ENCODE peak calls at places on chromosomes 11 and 22, in nine cellular contexts. One of them, this sample, is unnamed.

GRCh38 chr11:113319085-113319484 is 4.7 kb downstream of the TTC12 start:
- DNase-seq in right lobe of liver: no peak
- DNase-seq in RWPE2: no peak
- DNase-seq in aorta: no peak
- DNase-seq in Peyer's patch: no peak
- DNase-seq in mesendoderm: no peak
- DNase-seq in IMR-90: no peak
- DNase-seq in psoas muscle: no peak
- DNase-seq in cardiac muscle cell: no peak
- DNase-seq in this sample: no peak

GRCh38 chr11:27541790-27542189 is 35.2 kb upstream of the LIN7C start:
- DNase-seq in aorta: no peak
- DNase-seq in RWPE2: no peak
- DNase-seq in IMR-90: no peak
- DNase-seq in cardiac muscle cell: no peak
- DNase-seq in psoas muscle: no peak
- DNase-seq in mesendoderm: no peak
- DNase-seq in Peyer's patch: no peak
- DNase-seq in right lobe of liver: no peak
- DNase-seq in this sample: no peak

GRCh38 chr22:22800716-22801115 is 86.9 kb upstream of the IGLL5 start:
- DNase-seq in aorta: no peak
- DNase-seq in RWPE2: no peak
- DNase-seq in right lobe of liver: no peak
- DNase-seq in mesendoderm: no peak
- DNase-seq in Peyer's patch: no peak
- DNase-seq in IMR-90: peak; percentile 4
- DNase-seq in psoas muscle: no peak
- DNase-seq in cardiac muscle cell: peak; percentile 10
- DNase-seq in this sample: no peak

GRCh38 chr22:50456026-50456425 is 18.8 kb downstream of the SBF1 start:
- DNase-seq in IMR-90: no peak
- DNase-seq in RWPE2: no peak
- DNase-seq in psoas muscle: no peak
- DNase-seq in aorta: no peak
- DNase-seq in Peyer's patch: no peak
- DNase-seq in cardiac muscle cell: no peak
- DNase-seq in mesendoderm: no peak
- DNase-seq in right lobe of liver: no peak
- DNase-seq in this sample: no peak

GRCh38 chr22:37485006-37485713 is 1.0 kb downstream of the MFNG start:
- DNase-seq in IMR-90: no peak
- DNase-seq in aorta: no peak
- DNase-seq in right lobe of liver: peak; percentile 74
- DNase-seq in cardiac muscle cell: no peak
- DNase-seq in psoas muscle: peak; percentile 70
- DNase-seq in RWPE2: no peak
- DNase-seq in mesendoderm: no peak
- DNase-seq in Peyer's patch: peak; percentile 53
- DNase-seq in this sample: no peak

GRCh38 chr11:61473370-61474025 is 35.1 kb upstream of the LRRC10B start:
- DNase-seq in psoas muscle: no peak
- DNase-seq in right lobe of liver: no peak
- DNase-seq in RWPE2: no peak
- DNase-seq in Peyer's patch: no peak
- DNase-seq in mesendoderm: no peak
- DNase-seq in aorta: no peak
- DNase-seq in cardiac muscle cell: peak; percentile 32
- DNase-seq in IMR-90: peak; percentile 28
- DNase-seq in this sample: peak; percentile 22

GRCh38 chr22:50252081-50253045 is 1.3 kb upstream of the HDAC10 start:
- DNase-seq in cardiac muscle cell: peak; percentile 71
- DNase-seq in right lobe of liver: peak; percentile 82
- DNase-seq in aorta: peak; percentile 92
- DNase-seq in mesendoderm: peak; percentile 75
- DNase-seq in Peyer's patch: peak; percentile 83
- DNase-seq in IMR-90: peak; percentile 52
- DNase-seq in RWPE2: no peak
- DNase-seq in psoas muscle: peak; percentile 87
- DNase-seq in this sample: peak; percentile 86

GRCh38 chr22:20663137-20663828 is 110.6 kb upstream of the SERPIND1 start:
- DNase-seq in RWPE2: no peak
- DNase-seq in psoas muscle: no peak
- DNase-seq in Peyer's patch: no peak
- DNase-seq in aorta: no peak
- DNase-seq in cardiac muscle cell: no peak
- DNase-seq in right lobe of liver: no peak
- DNase-seq in IMR-90: peak; percentile 62
- DNase-seq in mesendoderm: no peak
- DNase-seq in this sample: no peak

GRCh38 chr11:29214833-29215232 is 802.0 kb downstream of the KCNA4 start:
- DNase-seq in right lobe of liver: no peak
- DNase-seq in RWPE2: no peak
- DNase-seq in mesendoderm: no peak
- DNase-seq in psoas muscle: no peak
- DNase-seq in cardiac muscle cell: peak; percentile 11
- DNase-seq in IMR-90: peak; percentile 76
- DNase-seq in aorta: no peak
- DNase-seq in Peyer's patch: no peak
- DNase-seq in this sample: no peak

GRCh38 chr22:41862530-41863266 is 29.8 kb downstream of the SREBF2 start:
- DNase-seq in Peyer's patch: peak; percentile 30
- DNase-seq in IMR-90: peak; percentile 25
- DNase-seq in cardiac muscle cell: no peak
- DNase-seq in RWPE2: no peak
- DNase-seq in aorta: no peak
- DNase-seq in mesendoderm: no peak
- DNase-seq in right lobe of liver: no peak
- DNase-seq in psoas muscle: no peak
- DNase-seq in this sample: peak; percentile 50

GRCh38 chr11:70142171-70142875 is 60.8 kb upstream of the FADD start:
- DNase-seq in IMR-90: no peak
- DNase-seq in right lobe of liver: no peak
- DNase-seq in psoas muscle: no peak
- DNase-seq in Peyer's patch: no peak
- DNase-seq in aorta: no peak
- DNase-seq in mesendoderm: peak; percentile 58
- DNase-seq in cardiac muscle cell: no peak
- DNase-seq in RWPE2: no peak
- DNase-seq in this sample: no peak

GRCh38 chr11:66051371-66051765 is 796 bp upstream of the SF3B2 start:
- DNase-seq in IMR-90: no peak
- DNase-seq in psoas muscle: no peak
- DNase-seq in RWPE2: no peak
- DNase-seq in mesendoderm: no peak
- DNase-seq in cardiac muscle cell: no peak
- DNase-seq in aorta: no peak
- DNase-seq in right lobe of liver: no peak
- DNase-seq in Peyer's patch: no peak
- DNase-seq in this sample: no peak

GRCh38 chr22:36405671-36406070 is 17.9 kb upstream of the MYH9 start:
- DNase-seq in psoas muscle: no peak
- DNase-seq in cardiac muscle cell: peak; percentile 59
- DNase-seq in RWPE2: no peak
- DNase-seq in IMR-90: no peak
- DNase-seq in aorta: no peak
- DNase-seq in right lobe of liver: no peak
- DNase-seq in Peyer's patch: peak; percentile 74
- DNase-seq in mesendoderm: no peak
- DNase-seq in this sample: peak; percentile 55

GRCh38 chr11:105673089-105673488 is 63.2 kb downstream of the GRIA4 start:
- DNase-seq in right lobe of liver: no peak
- DNase-seq in Peyer's patch: no peak
- DNase-seq in cardiac muscle cell: peak; percentile 71
- DNase-seq in RWPE2: no peak
- DNase-seq in mesendoderm: peak; percentile 71
- DNase-seq in aorta: no peak
- DNase-seq in IMR-90: peak; percentile 72
- DNase-seq in psoas muscle: no peak
- DNase-seq in this sample: peak; percentile 74

GRCh38 chr11:128884703-128885338 is 6.3 kb upstream of the KCNJ5 start:
- DNase-seq in IMR-90: peak; percentile 69
- DNase-seq in aorta: no peak
- DNase-seq in RWPE2: no peak
- DNase-seq in cardiac muscle cell: peak; percentile 78
- DNase-seq in mesendoderm: peak; percentile 77
- DNase-seq in psoas muscle: no peak
- DNase-seq in right lobe of liver: no peak
- DNase-seq in Peyer's patch: peak; percentile 42
- DNase-seq in this sample: peak; percentile 81

GRCh38 chr11:48669146-48669545 is 180.6 kb downstream of the OR4A47 start:
- DNase-seq in RWPE2: no peak
- DNase-seq in Peyer's patch: no peak
- DNase-seq in mesendoderm: no peak
- DNase-seq in cardiac muscle cell: no peak
- DNase-seq in IMR-90: no peak
- DNase-seq in aorta: no peak
- DNase-seq in right lobe of liver: no peak
- DNase-seq in psoas muscle: no peak
- DNase-seq in this sample: no peak

GRCh38 chr22:27372969-27373670 is 428.4 kb downstream of the MN1 start:
- DNase-seq in right lobe of liver: no peak
- DNase-seq in RWPE2: no peak
- DNase-seq in cardiac muscle cell: no peak
- DNase-seq in psoas muscle: no peak
- DNase-seq in IMR-90: no peak
- DNase-seq in mesendoderm: peak; percentile 97
- DNase-seq in Peyer's patch: no peak
- DNase-seq in aorta: no peak
- DNase-seq in this sample: no peak

GRCh38 chr11:109490953-109491733 is 69.2 kb downstream of the C11orf87 start:
- DNase-seq in Peyer's patch: no peak
- DNase-seq in mesendoderm: peak; percentile 6
- DNase-seq in right lobe of liver: no peak
- DNase-seq in cardiac muscle cell: peak; percentile 16
- DNase-seq in IMR-90: peak; percentile 5
- DNase-seq in RWPE2: no peak
- DNase-seq in psoas muscle: no peak
- DNase-seq in aorta: no peak
- DNase-seq in this sample: peak; percentile 35

GRCh38 chr11:75469785-75470405 is 36.9 kb upstream of the KLHL35 start:
- DNase-seq in RWPE2: no peak
- DNase-seq in right lobe of liver: peak; percentile 1
- DNase-seq in mesendoderm: no peak
- DNase-seq in cardiac muscle cell: no peak
- DNase-seq in psoas muscle: no peak
- DNase-seq in aorta: peak; percentile 3
- DNase-seq in Peyer's patch: no peak
- DNase-seq in IMR-90: no peak
- DNase-seq in this sample: no peak

GRCh38 chr22:44209343-44209742 is 28.6 kb downstream of the PARVG start:
- DNase-seq in right lobe of liver: no peak
- DNase-seq in IMR-90: no peak
- DNase-seq in psoas muscle: no peak
- DNase-seq in Peyer's patch: no peak
- DNase-seq in aorta: no peak
- DNase-seq in mesendoderm: no peak
- DNase-seq in RWPE2: no peak
- DNase-seq in cardiac muscle cell: no peak
- DNase-seq in this sample: no peak

GRCh38 chr11:2381494-2382128 is 4.5 kb downstream of the CD81 start:
- DNase-seq in Peyer's patch: no peak
- DNase-seq in psoas muscle: peak; percentile 53
- DNase-seq in right lobe of liver: peak; percentile 75
- DNase-seq in mesendoderm: no peak
- DNase-seq in cardiac muscle cell: no peak
- DNase-seq in aorta: no peak
- DNase-seq in RWPE2: no peak
- DNase-seq in IMR-90: no peak
- DNase-seq in this sample: no peak
- H3K4me1 ChIP-seq in Peyer's patch: peaks cover 83% of the 10 kb centered on the region
- H3K4me1 ChIP-seq in psoas muscle: peaks cover 56% of the 10 kb centered on the region
- H3K4me1 ChIP-seq in right lobe of liver: peaks cover 21% of the 10 kb centered on the region
- H3K4me1 ChIP-seq in mesendoderm: peaks cover 2% of the 10 kb centered on the region
- H3K4me1 ChIP-seq in cardiac muscle cell: peaks cover 22% of the 10 kb centered on the region
- H3K4me1 ChIP-seq in aorta: no peaks in the 10 kb centered on the region
- H3K4me1 ChIP-seq in RWPE2: peaks cover 24% of the 10 kb centered on the region
- H3K4me1 ChIP-seq in IMR-90: peaks cover 40% of the 10 kb centered on the region
- H3K4me1 ChIP-seq in this sample: peaks cover 52% of the 10 kb centered on the region

DNA sequence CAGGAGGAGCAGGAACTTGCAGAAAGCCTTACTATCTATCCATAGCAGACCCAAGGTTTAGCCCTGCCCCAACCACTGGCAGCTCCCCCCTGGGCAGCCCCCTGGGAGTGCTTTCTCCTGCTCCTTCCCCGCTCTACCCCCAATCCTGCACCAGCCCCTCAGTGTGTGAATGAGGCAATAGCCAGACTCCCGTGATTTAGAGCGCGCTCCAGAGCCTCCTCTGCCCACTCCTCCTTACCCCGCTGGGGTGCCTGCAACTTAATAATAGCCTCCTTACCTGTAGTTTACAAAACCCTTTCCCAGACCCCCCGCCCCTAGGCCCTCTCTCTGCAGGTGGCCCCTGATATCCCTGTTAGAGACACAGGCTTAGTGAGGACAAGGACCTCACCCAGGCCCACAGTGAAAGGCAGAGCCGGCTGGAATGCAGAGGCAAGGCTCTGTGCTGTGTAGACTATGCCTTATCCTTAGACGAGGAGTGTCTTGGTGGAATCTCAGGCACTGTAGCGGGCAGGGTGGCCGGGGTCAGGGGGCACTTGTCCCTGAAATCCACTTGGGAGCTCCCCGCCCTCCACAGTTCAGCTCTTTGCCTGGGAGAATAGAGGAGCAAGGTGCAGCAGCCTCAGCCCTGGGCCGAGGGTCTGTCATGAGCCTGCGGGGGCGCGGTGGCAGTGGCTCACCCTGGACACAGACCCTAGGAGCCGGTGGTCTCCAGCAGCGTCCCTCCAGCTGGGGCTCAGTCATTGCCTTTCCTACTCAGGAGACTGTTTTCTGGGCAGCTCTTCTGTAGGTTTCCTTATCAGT is 4.3 kb upstream of the CARNS1 start:
- DNase-seq in aorta: no peak
- DNase-seq in psoas muscle: no peak
- DNase-seq in right lobe of liver: no peak
- DNase-seq in IMR-90: no peak
- DNase-seq in Peyer's patch: no peak
- DNase-seq in mesendoderm: no peak
- DNase-seq in cardiac muscle cell: no peak
- DNase-seq in RWPE2: no peak
- DNase-seq in this sample: no peak
- H3K4me1 ChIP-seq in aorta: no peaks in the 10 kb centered on the region
- H3K4me1 ChIP-seq in psoas muscle: peaks cover 4% of the 10 kb centered on the region
- H3K4me1 ChIP-seq in right lobe of liver: no peaks in the 10 kb centered on the region
- H3K4me1 ChIP-seq in IMR-90: no peaks in the 10 kb centered on the region
- H3K4me1 ChIP-seq in Peyer's patch: peaks cover 46% of the 10 kb centered on the region
- H3K4me1 ChIP-seq in mesendoderm: no peaks in the 10 kb centered on the region
- H3K4me1 ChIP-seq in cardiac muscle cell: no peaks in the 10 kb centered on the region
- H3K4me1 ChIP-seq in RWPE2: no peaks in the 10 kb centered on the region
- H3K4me1 ChIP-seq in this sample: no peaks in the 10 kb centered on the region

GRCh38 chr11:33701831-33702230 is 1.2 kb upstream of the C11orf91 start:
- DNase-seq in Peyer's patch: no peak
- DNase-seq in psoas muscle: no peak
- DNase-seq in RWPE2: no peak
- DNase-seq in mesendoderm: no peak
- DNase-seq in IMR-90: peak; percentile 92
- DNase-seq in aorta: no peak
- DNase-seq in cardiac muscle cell: peak; percentile 77
- DNase-seq in right lobe of liver: no peak
- DNase-seq in this sample: peak; percentile 51
- H3K4me1 ChIP-seq in Peyer's patch: peaks cover 28% of the 10 kb centered on the region
- H3K4me1 ChIP-seq in psoas muscle: peaks cover 59% of the 10 kb centered on the region
- H3K4me1 ChIP-seq in RWPE2: peaks cover 68% of the 10 kb centered on the region
- H3K4me1 ChIP-seq in mesendoderm: peaks cover 1% of the 10 kb centered on the region
- H3K4me1 ChIP-seq in IMR-90: peaks cover 24% of the 10 kb centered on the region
- H3K4me1 ChIP-seq in aorta: no peaks in the 10 kb centered on the region
- H3K4me1 ChIP-seq in cardiac muscle cell: peaks cover 5% of the 10 kb centered on the region
- H3K4me1 ChIP-seq in right lobe of liver: peaks cover 5% of the 10 kb centered on the region
- H3K4me1 ChIP-seq in this sample: peaks cover 66% of the 10 kb centered on the region

GRCh38 chr11:131659931-131660330 is 289.5 kb downstream of the NTM start:
- DNase-seq in Peyer's patch: no peak
- DNase-seq in right lobe of liver: no peak
- DNase-seq in RWPE2: peak; percentile 18
- DNase-seq in IMR-90: no peak
- DNase-seq in mesendoderm: no peak
- DNase-seq in psoas muscle: no peak
- DNase-seq in aorta: no peak
- DNase-seq in cardiac muscle cell: no peak
- DNase-seq in this sample: no peak
- H3K4me1 ChIP-seq in Peyer's patch: no peaks in the 10 kb centered on the region
- H3K4me1 ChIP-seq in right lobe of liver: no peaks in the 10 kb centered on the region
- H3K4me1 ChIP-seq in RWPE2: no peaks in the 10 kb centered on the region
- H3K4me1 ChIP-seq in IMR-90: no peaks in the 10 kb centered on the region
- H3K4me1 ChIP-seq in mesendoderm: peaks cover 31% of the 10 kb centered on the region
- H3K4me1 ChIP-seq in psoas muscle: no peaks in the 10 kb centered on the region
- H3K4me1 ChIP-seq in aorta: no peaks in the 10 kb centered on the region
- H3K4me1 ChIP-seq in cardiac muscle cell: peaks cover 26% of the 10 kb centered on the region
- H3K4me1 ChIP-seq in this sample: no peaks in the 10 kb centered on the region

This sample was measured in adipocyte.